ENCODE peak calls at places on chromosome 11, in ten cellular contexts. S is fibroblast of mammary gland; V is IMR-90; U is A172; J is left ventricle myocardium inferior; E is NCI-H1105 treated with DMSO at 0.1 percent for 48 hours; O is T-helper 1 cell; X is skeletal muscle cell; A is stimulated activated CD4-positive, alpha-beta T cell treated with anti-CD3 and anti-CD28 coated beads, TNF-alpha, amount 100 ng/mL, for 4 hours; N is fibroblast of villous mesenchyme. G is an unnamed sample.

GRCh38 chr11:80958414-80958813 is 1517.6 kb upstream of the TENM4 start:
- DNase-seq in X (peak; percentile 74), A (no peak), S (peak; percentile 94), J (no peak), U (peak; percentile 10), V (peak; percentile 1), N (peak; percentile 69), O (no peak), E (no peak), G (no peak)

GRCh38 chr11:121907379-121907778 is 208.6 kb downstream of the BLID start:
- DNase-seq in V (no peak), X (no peak), E (no peak), N (no peak), J (no peak), U (no peak), A (no peak), S (no peak), O (no peak), G (no peak)

GRCh38 chr11:73999581-74000306 is 9.1 kb downstream of the UCP3 start:
- DNase-seq in A (no peak), X (no peak), V (no peak), S (no peak), U (no peak), N (no peak), J (no peak), E (no peak), O (no peak), G (no peak)

GRCh38 chr11:121340010-121340580 is 47.5 kb downstream of the SC5D start:
- DNase-seq in E (no peak), V (no peak), X (no peak), N (no peak), U (no peak), S (no peak), A (no peak), J (no peak), O (no peak), G (no peak)

GRCh38 chr11:45266693-45267451 is 19.3 kb downstream of the SYT13 start:
- DNase-seq in J (no peak), E (no peak), V (no peak), X (no peak), O (no peak), S (no peak), N (no peak), A (no peak), U (no peak), G (no peak)

GRCh38 chr11:92550411-92550810 is 325.8 kb downstream of the FAT3 start:
- DNase-seq in O (no peak), S (no peak), E (peak; percentile 94), N (no peak), V (no peak), J (no peak), A (no peak), X (no peak), U (no peak), G (no peak)

GRCh38 chr11:76742912-76743311 is 40.2 kb upstream of the TSKU start:
- DNase-seq in V (peak; percentile 68), E (no peak), X (no peak), A (no peak), U (no peak), O (no peak), N (peak; percentile 26), J (no peak), S (peak; percentile 75), G (no peak)

GRCh38 chr11:504053-504993 is 2.7 kb downstream of the RNH1 start:
- DNase-seq in O (no peak), V (no peak), X (no peak), E (no peak), S (peak; percentile 74), N (peak; percentile 50), A (no peak), U (no peak), J (peak; percentile 53), G (no peak)

GRCh38 chr11:120120805-120121335 is 17.0 kb downstream of the TRIM29 start:
- DNase-seq in N (no peak), A (no peak), E (no peak), V (no peak), U (no peak), X (no peak), S (no peak), O (no peak), J (no peak), G (no peak)

GRCh38 chr11:46554205-46555162 is 39.3 kb downstream of the AMBRA1 start:
- DNase-seq in X (peak; percentile 62), N (peak; percentile 95), S (peak; percentile 89), E (no peak), O (no peak), U (peak; percentile 82), J (no peak), V (peak; percentile 80), A (no peak), G (no peak)

G was measured in activated gamma-delta T cell treated with anti-CD3 and anti-CD28 coated beads, Interleukin-2, amount 50 U/mL, for 16 hours.